ENCODE peak calls at places on chromosomes 6 and 20, in seven cellular contexts. L is H1; D is GM23338; K is testis; Y is heart right ventricle; Q is CD4-positive, alpha-beta memory T cell; Z is stomach. P is an unnamed sample.

GRCh38 chr6:112938656-112939055 is 591.5 kb downstream of the RFPL4B start:
- DNase-seq in L (no peak), D (no peak), K (no peak), Y (no peak), Q (no peak), Z (no peak), P (no peak)

GRCh38 chr6:110587328-110587727 is 110.9 kb upstream of the SLC22A16 start:
- DNase-seq in L (peak; percentile 1), D (no peak), K (no peak), Y (no peak), Q (no peak), Z (no peak), P (no peak)

GRCh38 chr20:13546497-13547131 is 92.1 kb downstream of the TASP1 start:
- DNase-seq in L (peak; percentile 93), D (peak; percentile 93), K (peak; percentile 90), Y (peak; percentile 65), Q (peak; percentile 36), Z (peak; percentile 77), P (peak; percentile 81)

GRCh38 chr20:12965880-12966270 is 42.9 kb upstream of the SPTLC3 start:
- DNase-seq in L (no peak), D (no peak), K (no peak), Y (no peak), Q (no peak), Z (no peak), P (no peak)

GRCh38 chr6:46407785-46408530 is 83.3 kb downstream of the RCAN2 start:
- DNase-seq in L (no peak), D (no peak), K (no peak), Y (no peak), Q (no peak), Z (no peak), P (no peak)

GRCh38 chr20:49479785-49480184 is 2.7 kb downstream of the KCNB1 start:
- DNase-seq in L (no peak), D (no peak), K (no peak), Y (no peak), Q (no peak), Z (no peak), P (no peak)

GRCh38 chr6:154414021-154414813 is 57.6 kb upstream of the IPCEF1 start:
- DNase-seq in L (no peak), D (no peak), K (no peak), Y (no peak), Q (no peak), Z (no peak), P (no peak)

GRCh38 chr20:1122388-1123315 is 4.2 kb downstream of the PSMF1 start:
- DNase-seq in L (no peak), D (no peak), K (no peak), Y (peak; percentile 33), Q (no peak), Z (peak; percentile 64), P (peak; percentile 70)

GRCh38 chr6:14747881-14748520 is 497.9 kb upstream of the JARID2 start:
- DNase-seq in L (no peak), D (no peak), K (no peak), Y (no peak), Q (no peak), Z (no peak), P (no peak)

GRCh38 chr20:36821964-36822437 is 48.4 kb upstream of the DSN1 start:
- DNase-seq in L (no peak), D (peak; percentile 16), K (peak; percentile 48), Y (no peak), Q (no peak), Z (peak; percentile 38), P (no peak)

GRCh38 chr6:13395272-13396237 is 67.2 kb upstream of the TBC1D7 start:
- DNase-seq in L (no peak), D (no peak), K (peak; percentile 85), Y (peak; percentile 57), Q (no peak), Z (peak; percentile 92), P (peak; percentile 88)

GRCh38 chr6:126063512-126064146 is 77.3 kb downstream of the TRMT11 start:
- DNase-seq in L (no peak), D (no peak), K (no peak), Y (no peak), Q (no peak), Z (no peak), P (no peak)

GRCh38 chr6:43275782-43276179 is 22.3 kb upstream of the SLC22A7 start:
- DNase-seq in L (no peak), D (peak; percentile 55), K (no peak), Y (no peak), Q (no peak), Z (no peak), P (no peak)

GRCh38 chr6:43277083-43277642 is 20.9 kb upstream of the SLC22A7 start:
- DNase-seq in L (no peak), D (no peak), K (no peak), Y (no peak), Q (no peak), Z (no peak), P (no peak)

GRCh38 chr6:43277643-43278523 is 20.2 kb upstream of the SLC22A7 start:
- DNase-seq in L (no peak), D (no peak), K (no peak), Y (no peak), Q (no peak), Z (no peak), P (no peak)

GRCh38 chr6:43274916-43275597 is 23.0 kb upstream of the SLC22A7 start:
- DNase-seq in L (no peak), D (peak; percentile 38), K (no peak), Y (no peak), Q (no peak), Z (peak; percentile 55), P (peak; percentile 63)

DNA sequence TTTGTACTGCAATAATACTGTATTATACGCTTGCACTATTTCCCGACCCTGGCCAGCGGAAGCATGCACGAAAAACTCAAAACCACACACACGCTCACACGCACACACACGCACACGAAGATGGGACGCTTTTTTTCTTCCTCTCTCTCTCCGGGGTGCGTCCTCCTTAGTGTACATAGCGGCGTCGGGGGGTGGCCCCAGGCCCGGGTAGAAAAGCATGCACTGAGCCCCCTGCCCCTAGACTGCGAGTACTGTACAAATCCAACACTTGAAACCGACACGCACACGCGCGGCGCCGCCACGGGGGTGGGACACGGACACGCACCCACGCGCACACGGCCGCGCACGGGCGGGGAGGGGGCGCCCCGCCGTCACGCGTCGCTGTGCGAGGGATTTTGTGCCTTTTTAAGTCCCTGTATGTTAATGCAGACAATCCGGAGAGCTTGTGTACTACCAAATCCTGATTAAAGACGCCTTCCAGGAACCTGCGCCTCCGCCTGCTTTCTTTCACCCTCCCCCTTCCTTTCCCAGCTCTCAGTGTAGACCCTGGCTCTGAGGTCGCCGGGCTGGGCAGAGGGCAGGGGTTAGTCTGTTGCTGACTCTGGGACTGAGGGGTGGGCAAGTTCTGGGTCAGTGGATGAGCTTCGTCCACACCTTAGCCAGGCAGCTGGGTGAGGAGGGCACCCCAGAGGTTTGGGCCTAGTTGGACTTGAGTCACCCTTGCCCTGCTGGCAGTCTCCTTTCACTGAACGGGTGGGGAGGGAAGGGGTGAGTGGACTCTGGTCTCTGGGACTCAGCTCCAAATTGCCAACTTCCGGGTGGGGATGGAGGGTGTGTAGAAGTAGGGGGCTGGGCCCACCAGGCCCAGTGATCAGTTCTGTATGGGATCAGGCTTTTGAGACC is 21.6 kb upstream of the SLC22A7 start:
- DNase-seq in L (no peak), D (peak; percentile 64), K (no peak), Y (no peak), Q (peak; percentile 49), Z (no peak), P (no peak)
- H3K27ac ChIP-seq in L (no peak overlapping the region), D (no peak overlapping the region), K (no peak overlapping the region), Y (no peak overlapping the region), Q (no peak overlapping the region), Z (no peak overlapping the region), P (no peak overlapping the region)

GRCh38 chr6:158812611-158813010 is 6.6 kb downstream of the EZR start:
- DNase-seq in L (no peak), D (no peak), K (no peak), Y (no peak), Q (no peak), Z (peak; percentile 25), P (no peak)
- H3K4me1 ChIP-seq in L (peaks cover 25% of the 10 kb centered on the region), D (peaks cover 89% of the 10 kb centered on the region), K (peaks cover 64% of the 10 kb centered on the region), Y (peaks cover 86% of the 10 kb centered on the region), Q (peaks cover 93% of the 10 kb centered on the region), Z (peaks cover 97% of the 10 kb centered on the region), P (peaks cover 88% of the 10 kb centered on the region)

GRCh38 chr6:17703256-17703694 is 3.5 kb downstream of the NUP153 start:
- DNase-seq in L (no peak), D (no peak), K (no peak), Y (no peak), Q (peak; percentile 16), Z (no peak), P (peak; percentile 47)
- H3K4me3 ChIP-seq in L (no peak overlapping the region), D (peak overlapping the region; percentile 75), K (no peak overlapping the region), Y (no peak overlapping the region), Q (no peak overlapping the region), Z (no peak overlapping the region), P (no peak overlapping the region)

GRCh38 chr20:32013326-32013725 is 3.1 kb downstream of the CCM2L start:
- DNase-seq in L (no peak), D (no peak), K (no peak), Y (no peak), Q (no peak), Z (no peak), P (no peak)

GRCh38 chr20:32012159-32012682 is 2.0 kb downstream of the CCM2L start:
- DNase-seq in L (no peak), D (no peak), K (no peak), Y (no peak), Q (no peak), Z (no peak), P (no peak)

GRCh38 chr20:32010096-32010495 is at the start of gene CCM2L:
- DNase-seq in L (no peak), D (no peak), K (no peak), Y (peak; percentile 48), Q (no peak), Z (no peak), P (no peak)

GRCh38 chr20:32009564-32009963 is 674 bp upstream of the CCM2L start:
- DNase-seq in L (no peak), D (no peak), K (no peak), Y (no peak), Q (no peak), Z (no peak), P (no peak)

GRCh38 chr20:32010666-32011065 is 428 bp downstream of the CCM2L start:
- DNase-seq in L (peak; percentile 52), D (peak; percentile 75), K (no peak), Y (no peak), Q (no peak), Z (no peak), P (no peak)
- H3K27ac ChIP-seq in L (no peak overlapping the region), D (no peak overlapping the region), K (no peak overlapping the region), Y (peak overlapping the region; percentile 80), Q (no peak overlapping the region), Z (no peak overlapping the region), P (peak overlapping the region; percentile 2)